ENCODE peak calls at places on chromosomes 12 and 14, in nine cellular contexts. One of them, this sample, is unnamed. For H3K4me1, H3K27me3 and H3K9me3, the result is how much of the 10 kb centered on the place peaks cover.

GRCh38 chr12:130954544-130954831 is 781 bp downstream of the ADGRD1 start:
- DNase-seq in CD4-positive, CD25-positive, alpha-beta regulatory T cell: no peak
- DNase-seq in right lobe of liver: no peak
- DNase-seq in CD8-positive, alpha-beta T cell: no peak
- DNase-seq in mammary epithelial cell: no peak
- DNase-seq in effector memory CD4-positive, alpha-beta T cell: no peak
- DNase-seq in Peyer's patch: peak
- DNase-seq in body of pancreas: peak
- DNase-seq in lower lobe of right lung: peak
- DNase-seq in this sample: no peak

GRCh38 chr14:101584049-101584859 is 23.0 kb downstream of the DIO3 start:
- DNase-seq in CD4-positive, CD25-positive, alpha-beta regulatory T cell: peak
- DNase-seq in right lobe of liver: peak
- DNase-seq in CD8-positive, alpha-beta T cell: no peak
- DNase-seq in mammary epithelial cell: no peak
- DNase-seq in effector memory CD4-positive, alpha-beta T cell: no peak
- DNase-seq in Peyer's patch: peak
- DNase-seq in body of pancreas: no peak
- DNase-seq in lower lobe of right lung: no peak
- DNase-seq in this sample: peak

GRCh38 chr12:113231275-113232231 is 10.3 kb downstream of the TPCN1 start:
- DNase-seq in CD4-positive, CD25-positive, alpha-beta regulatory T cell: no peak
- DNase-seq in right lobe of liver: no peak
- DNase-seq in CD8-positive, alpha-beta T cell: no peak
- DNase-seq in mammary epithelial cell: peak
- DNase-seq in effector memory CD4-positive, alpha-beta T cell: no peak
- DNase-seq in Peyer's patch: peak
- DNase-seq in body of pancreas: peak
- DNase-seq in lower lobe of right lung: no peak
- DNase-seq in this sample: no peak

GRCh38 chr14:102182190-102182589 is 42.5 kb downstream of the WDR20 start:
- DNase-seq in CD4-positive, CD25-positive, alpha-beta regulatory T cell: no peak
- DNase-seq in right lobe of liver: no peak
- DNase-seq in CD8-positive, alpha-beta T cell: no peak
- DNase-seq in mammary epithelial cell: peak
- DNase-seq in effector memory CD4-positive, alpha-beta T cell: no peak
- DNase-seq in Peyer's patch: no peak
- DNase-seq in body of pancreas: no peak
- DNase-seq in lower lobe of right lung: no peak
- DNase-seq in this sample: no peak

GRCh38 chr14:44914849-44915248 is 46.9 kb downstream of the KLHL28 start:
- DNase-seq in CD4-positive, CD25-positive, alpha-beta regulatory T cell: no peak
- DNase-seq in right lobe of liver: no peak
- DNase-seq in CD8-positive, alpha-beta T cell: no peak
- DNase-seq in mammary epithelial cell: no peak
- DNase-seq in effector memory CD4-positive, alpha-beta T cell: no peak
- DNase-seq in Peyer's patch: no peak
- DNase-seq in body of pancreas: no peak
- DNase-seq in lower lobe of right lung: no peak
- DNase-seq in this sample: peak

GRCh38 chr14:76867536-76868452 is 41.6 kb downstream of the LRRC74A start:
- DNase-seq in CD4-positive, CD25-positive, alpha-beta regulatory T cell: peak
- DNase-seq in right lobe of liver: no peak
- DNase-seq in CD8-positive, alpha-beta T cell: peak
- DNase-seq in mammary epithelial cell: no peak
- DNase-seq in effector memory CD4-positive, alpha-beta T cell: no peak
- DNase-seq in Peyer's patch: peak
- DNase-seq in body of pancreas: no peak
- DNase-seq in lower lobe of right lung: peak
- DNase-seq in this sample: no peak

GRCh38 chr12:12016284-12017100 is 54.2 kb upstream of the BCL2L14 start:
- DNase-seq in CD4-positive, CD25-positive, alpha-beta regulatory T cell: peak
- DNase-seq in right lobe of liver: no peak
- DNase-seq in CD8-positive, alpha-beta T cell: no peak
- DNase-seq in mammary epithelial cell: peak
- DNase-seq in effector memory CD4-positive, alpha-beta T cell: no peak
- DNase-seq in Peyer's patch: no peak
- DNase-seq in body of pancreas: no peak
- DNase-seq in lower lobe of right lung: no peak
- DNase-seq in this sample: no peak

GRCh38 chr12:75622492-75622891 is 111.1 kb upstream of the KRR1 start:
- DNase-seq in CD4-positive, CD25-positive, alpha-beta regulatory T cell: no peak
- DNase-seq in right lobe of liver: no peak
- DNase-seq in CD8-positive, alpha-beta T cell: no peak
- DNase-seq in mammary epithelial cell: no peak
- DNase-seq in effector memory CD4-positive, alpha-beta T cell: no peak
- DNase-seq in Peyer's patch: no peak
- DNase-seq in body of pancreas: no peak
- DNase-seq in lower lobe of right lung: no peak
- DNase-seq in this sample: no peak

GRCh38 chr12:3041558-3042164 is 35.5 kb upstream of the TSPAN9 start:
- DNase-seq in CD4-positive, CD25-positive, alpha-beta regulatory T cell: peak
- DNase-seq in right lobe of liver: no peak
- DNase-seq in CD8-positive, alpha-beta T cell: peak
- DNase-seq in mammary epithelial cell: peak
- DNase-seq in effector memory CD4-positive, alpha-beta T cell: peak
- DNase-seq in Peyer's patch: peak
- DNase-seq in body of pancreas: peak
- DNase-seq in lower lobe of right lung: no peak
- DNase-seq in this sample: peak

GRCh38 chr12:93783827-93784226 is 106.7 kb downstream of the CRADD start:
- DNase-seq in CD4-positive, CD25-positive, alpha-beta regulatory T cell: peak
- DNase-seq in right lobe of liver: no peak
- DNase-seq in CD8-positive, alpha-beta T cell: peak
- DNase-seq in mammary epithelial cell: no peak
- DNase-seq in effector memory CD4-positive, alpha-beta T cell: peak
- DNase-seq in Peyer's patch: no peak
- DNase-seq in body of pancreas: no peak
- DNase-seq in lower lobe of right lung: no peak
- DNase-seq in this sample: no peak

GRCh38 chr12:94534761-94535613 is 75.3 kb upstream of the CEP83 start:
- DNase-seq in CD4-positive, CD25-positive, alpha-beta regulatory T cell: peak
- DNase-seq in right lobe of liver: no peak
- DNase-seq in CD8-positive, alpha-beta T cell: no peak
- DNase-seq in mammary epithelial cell: no peak
- DNase-seq in effector memory CD4-positive, alpha-beta T cell: no peak
- DNase-seq in Peyer's patch: no peak
- DNase-seq in body of pancreas: no peak
- DNase-seq in lower lobe of right lung: no peak
- DNase-seq in this sample: no peak

GRCh38 chr12:54360717-54361456 is 3.4 kb downstream of the GPR84 start:
- DNase-seq in CD4-positive, CD25-positive, alpha-beta regulatory T cell: peak
- DNase-seq in right lobe of liver: peak
- DNase-seq in CD8-positive, alpha-beta T cell: peak
- DNase-seq in mammary epithelial cell: peak
- DNase-seq in effector memory CD4-positive, alpha-beta T cell: no peak
- DNase-seq in Peyer's patch: peak
- DNase-seq in body of pancreas: peak
- DNase-seq in lower lobe of right lung: peak
- DNase-seq in this sample: peak

GRCh38 chr12:54358945-54359761 is 5.1 kb downstream of the GPR84 start:
- DNase-seq in CD4-positive, CD25-positive, alpha-beta regulatory T cell: peak
- DNase-seq in right lobe of liver: peak
- DNase-seq in CD8-positive, alpha-beta T cell: peak
- DNase-seq in mammary epithelial cell: peak
- DNase-seq in effector memory CD4-positive, alpha-beta T cell: peak
- DNase-seq in Peyer's patch: peak
- DNase-seq in body of pancreas: peak
- DNase-seq in lower lobe of right lung: peak
- DNase-seq in this sample: peak

GRCh38 chr12:54357802-54358619 is 6.3 kb downstream of the GPR84 start:
- DNase-seq in CD4-positive, CD25-positive, alpha-beta regulatory T cell: peak
- DNase-seq in right lobe of liver: no peak
- DNase-seq in CD8-positive, alpha-beta T cell: peak
- DNase-seq in mammary epithelial cell: no peak
- DNase-seq in effector memory CD4-positive, alpha-beta T cell: peak
- DNase-seq in Peyer's patch: no peak
- DNase-seq in body of pancreas: no peak
- DNase-seq in lower lobe of right lung: no peak
- DNase-seq in this sample: no peak

GRCh38 chr12:54358620-54358944 is 5.7 kb downstream of the GPR84 start:
- DNase-seq in CD4-positive, CD25-positive, alpha-beta regulatory T cell: no peak
- DNase-seq in right lobe of liver: no peak
- DNase-seq in CD8-positive, alpha-beta T cell: no peak
- DNase-seq in mammary epithelial cell: no peak
- DNase-seq in effector memory CD4-positive, alpha-beta T cell: no peak
- DNase-seq in Peyer's patch: no peak
- DNase-seq in body of pancreas: no peak
- DNase-seq in lower lobe of right lung: no peak
- DNase-seq in this sample: no peak

GRCh38 chr12:54359762-54360351 is 4.4 kb downstream of the GPR84 start:
- DNase-seq in CD4-positive, CD25-positive, alpha-beta regulatory T cell: no peak
- DNase-seq in right lobe of liver: no peak
- DNase-seq in CD8-positive, alpha-beta T cell: no peak
- DNase-seq in mammary epithelial cell: no peak
- DNase-seq in effector memory CD4-positive, alpha-beta T cell: no peak
- DNase-seq in Peyer's patch: no peak
- DNase-seq in body of pancreas: no peak
- DNase-seq in lower lobe of right lung: no peak
- DNase-seq in this sample: no peak
- H3K4me1 ChIP-seq in CD4-positive, CD25-positive, alpha-beta regulatory T cell: under half
- H3K4me1 ChIP-seq in right lobe of liver: under half
- H3K4me1 ChIP-seq in CD8-positive, alpha-beta T cell: under half
- H3K4me1 ChIP-seq in mammary epithelial cell: under half
- H3K4me1 ChIP-seq in effector memory CD4-positive, alpha-beta T cell: under half
- H3K4me1 ChIP-seq in Peyer's patch: under half
- H3K4me1 ChIP-seq in body of pancreas: half or more
- H3K4me1 ChIP-seq in lower lobe of right lung: under half
- H3K4me1 ChIP-seq in this sample: under half

GRCh38 chr12:111151441-111151840 is 217.5 kb downstream of the PHETA1 start:
- DNase-seq in CD4-positive, CD25-positive, alpha-beta regulatory T cell: no peak
- DNase-seq in right lobe of liver: no peak
- DNase-seq in CD8-positive, alpha-beta T cell: no peak
- DNase-seq in mammary epithelial cell: no peak
- DNase-seq in effector memory CD4-positive, alpha-beta T cell: no peak
- DNase-seq in Peyer's patch: no peak
- DNase-seq in body of pancreas: no peak
- DNase-seq in lower lobe of right lung: no peak
- DNase-seq in this sample: no peak

GRCh38 chr12:111150476-111150875 is 218.4 kb downstream of the PHETA1 start:
- DNase-seq in CD4-positive, CD25-positive, alpha-beta regulatory T cell: no peak
- DNase-seq in right lobe of liver: no peak
- DNase-seq in CD8-positive, alpha-beta T cell: no peak
- DNase-seq in mammary epithelial cell: no peak
- DNase-seq in effector memory CD4-positive, alpha-beta T cell: no peak
- DNase-seq in Peyer's patch: no peak
- DNase-seq in body of pancreas: no peak
- DNase-seq in lower lobe of right lung: no peak
- DNase-seq in this sample: no peak

GRCh38 chr12:111149299-111149698 is 219.6 kb downstream of the PHETA1 start:
- DNase-seq in CD4-positive, CD25-positive, alpha-beta regulatory T cell: no peak
- DNase-seq in right lobe of liver: no peak
- DNase-seq in CD8-positive, alpha-beta T cell: no peak
- DNase-seq in mammary epithelial cell: no peak
- DNase-seq in effector memory CD4-positive, alpha-beta T cell: no peak
- DNase-seq in Peyer's patch: no peak
- DNase-seq in body of pancreas: no peak
- DNase-seq in lower lobe of right lung: no peak
- DNase-seq in this sample: no peak

GRCh38 chr12:111152581-111152980 is 216.3 kb downstream of the PHETA1 start:
- DNase-seq in CD4-positive, CD25-positive, alpha-beta regulatory T cell: no peak
- DNase-seq in right lobe of liver: no peak
- DNase-seq in CD8-positive, alpha-beta T cell: no peak
- DNase-seq in mammary epithelial cell: no peak
- DNase-seq in effector memory CD4-positive, alpha-beta T cell: no peak
- DNase-seq in Peyer's patch: no peak
- DNase-seq in body of pancreas: no peak
- DNase-seq in lower lobe of right lung: no peak
- DNase-seq in this sample: no peak

DNA sequence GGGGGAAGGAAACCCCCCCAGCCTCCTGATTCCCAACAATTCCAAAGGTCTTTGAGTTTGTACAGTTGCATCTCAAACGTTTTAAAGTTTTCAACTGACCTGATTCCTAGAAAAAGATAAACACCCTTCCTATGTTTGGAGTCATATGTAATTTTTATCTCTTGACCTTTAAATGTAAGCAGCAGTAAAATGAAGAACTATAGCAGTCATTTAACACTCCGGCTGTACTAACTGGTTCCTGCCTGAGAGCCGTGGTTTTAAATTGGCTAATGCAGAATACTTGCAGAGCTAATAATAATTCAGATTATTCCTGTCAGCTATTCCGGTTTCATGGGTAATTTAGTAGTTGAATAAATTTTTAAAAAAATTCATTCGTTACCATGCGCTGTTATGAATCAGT is 218.0 kb downstream of the PHETA1 start:
- DNase-seq in CD4-positive, CD25-positive, alpha-beta regulatory T cell: no peak
- DNase-seq in right lobe of liver: no peak
- DNase-seq in CD8-positive, alpha-beta T cell: no peak
- DNase-seq in mammary epithelial cell: no peak
- DNase-seq in effector memory CD4-positive, alpha-beta T cell: no peak
- DNase-seq in Peyer's patch: no peak
- DNase-seq in body of pancreas: no peak
- DNase-seq in lower lobe of right lung: no peak
- DNase-seq in this sample: no peak
- H3K27me3 ChIP-seq in CD4-positive, CD25-positive, alpha-beta regulatory T cell: under half
- H3K27me3 ChIP-seq in right lobe of liver: under half
- H3K27me3 ChIP-seq in CD8-positive, alpha-beta T cell: under half
- H3K27me3 ChIP-seq in mammary epithelial cell: under half
- H3K27me3 ChIP-seq in effector memory CD4-positive, alpha-beta T cell: under half
- H3K27me3 ChIP-seq in Peyer's patch: under half
- H3K27me3 ChIP-seq in body of pancreas: under half
- H3K27me3 ChIP-seq in lower lobe of right lung: under half
- H3K27me3 ChIP-seq in this sample: under half

GRCh38 chr14:75751291-75751690 is 90.2 kb downstream of the TTLL5 start:
- DNase-seq in CD4-positive, CD25-positive, alpha-beta regulatory T cell: no peak
- DNase-seq in right lobe of liver: no peak
- DNase-seq in CD8-positive, alpha-beta T cell: no peak
- DNase-seq in mammary epithelial cell: no peak
- DNase-seq in effector memory CD4-positive, alpha-beta T cell: no peak
- DNase-seq in Peyer's patch: no peak
- DNase-seq in body of pancreas: no peak
- DNase-seq in lower lobe of right lung: no peak
- DNase-seq in this sample: no peak
- H3K9me3 ChIP-seq in CD4-positive, CD25-positive, alpha-beta regulatory T cell: under half
- H3K9me3 ChIP-seq in right lobe of liver: under half
- H3K9me3 ChIP-seq in CD8-positive, alpha-beta T cell: under half
- H3K9me3 ChIP-seq in mammary epithelial cell: under half
- H3K9me3 ChIP-seq in effector memory CD4-positive, alpha-beta T cell: under half
- H3K9me3 ChIP-seq in Peyer's patch: under half
- H3K9me3 ChIP-seq in body of pancreas: under half
- H3K9me3 ChIP-seq in lower lobe of right lung: under half
- H3K9me3 ChIP-seq in this sample: under half

GRCh38 chr14:22614240-22614799 is 16.2 kb downstream of the ABHD4 start:
- DNase-seq in CD4-positive, CD25-positive, alpha-beta regulatory T cell: no peak
- DNase-seq in right lobe of liver: no peak
- DNase-seq in CD8-positive, alpha-beta T cell: no peak
- DNase-seq in mammary epithelial cell: peak
- DNase-seq in effector memory CD4-positive, alpha-beta T cell: no peak
- DNase-seq in Peyer's patch: no peak
- DNase-seq in body of pancreas: peak
- DNase-seq in lower lobe of right lung: no peak
- DNase-seq in this sample: no peak
- H3K4me1 ChIP-seq in CD4-positive, CD25-positive, alpha-beta regulatory T cell: under half
- H3K4me1 ChIP-seq in right lobe of liver: under half
- H3K4me1 ChIP-seq in CD8-positive, alpha-beta T cell: under half
- H3K4me1 ChIP-seq in mammary epithelial cell: under half
- H3K4me1 ChIP-seq in effector memory CD4-positive, alpha-beta T cell: under half
- H3K4me1 ChIP-seq in Peyer's patch: under half
- H3K4me1 ChIP-seq in body of pancreas: under half
- H3K4me1 ChIP-seq in lower lobe of right lung: under half
- H3K4me1 ChIP-seq in this sample: under half

This sample was measured in testis.